ENCODE peak calls at places on chromosome 19, in four cellular contexts. One of them, this sample, is unnamed.

GRCh38 chr19:17889609-17890214 is 18.0 kb downstream of the SLC5A5 start:
- DNase-seq in RWPE1: peak; percentile 67
- DNase-seq in BJ: no peak
- DNase-seq in NCI-H345: no peak
- DNase-seq in this sample: no peak

GRCh38 chr19:3855321-3855720 is 13.5 kb downstream of the ZFR2 start:
- DNase-seq in RWPE1: peak; percentile 35
- DNase-seq in BJ: no peak
- DNase-seq in NCI-H345: no peak
- DNase-seq in this sample: no peak

GRCh38 chr19:19944583-19944880 is 43.8 kb downstream of the ZNF93 start:
- DNase-seq in RWPE1: no peak
- DNase-seq in BJ: no peak
- DNase-seq in NCI-H345: no peak
- DNase-seq in this sample: no peak

GRCh38 chr19:11098327-11098726 is 9.1 kb downstream of the LDLR start:
- DNase-seq in RWPE1: no peak
- DNase-seq in BJ: no peak
- DNase-seq in NCI-H345: no peak
- DNase-seq in this sample: no peak

GRCh38 chr19:3162418-3163229 is 15.9 kb upstream of the S1PR4 start:
- DNase-seq in RWPE1: peak; percentile 79
- DNase-seq in BJ: no peak
- DNase-seq in NCI-H345: no peak
- DNase-seq in this sample: peak; percentile 40

GRCh38 chr19:49528211-49528771 is 488 bp downstream of the RCN3 start:
- DNase-seq in RWPE1: no peak
- DNase-seq in BJ: no peak
- DNase-seq in NCI-H345: no peak
- DNase-seq in this sample: no peak

GRCh38 chr19:9721861-9722260 is 46.7 kb downstream of the ZNF846 start:
- DNase-seq in RWPE1: peak; percentile 44
- DNase-seq in BJ: no peak
- DNase-seq in NCI-H345: no peak
- DNase-seq in this sample: no peak

GRCh38 chr19:30739394-30739793 is 367.2 kb downstream of the ZNF536 start:
- DNase-seq in RWPE1: no peak
- DNase-seq in BJ: no peak
- DNase-seq in NCI-H345: no peak
- DNase-seq in this sample: no peak

GRCh38 chr19:44142014-44142523 is 715 bp downstream of the ZNF234 start:
- DNase-seq in RWPE1: no peak
- DNase-seq in BJ: no peak
- DNase-seq in NCI-H345: no peak
- DNase-seq in this sample: peak; percentile 35

GRCh38 chr19:47232422-47233211 is 1.6 kb upstream of the BBC3 start:
- DNase-seq in RWPE1: peak; percentile 56
- DNase-seq in BJ: peak; percentile 41
- DNase-seq in NCI-H345: no peak
- DNase-seq in this sample: no peak

GRCh38 chr19:1069009-1069779 is 2.2 kb downstream of the ARHGAP45 start:
- DNase-seq in RWPE1: no peak
- DNase-seq in BJ: no peak
- DNase-seq in NCI-H345: no peak
- DNase-seq in this sample: peak; percentile 90

GRCh38 chr19:50432221-50432626 is 468 bp upstream of the MYBPC2 start:
- DNase-seq in RWPE1: no peak
- DNase-seq in BJ: no peak
- DNase-seq in NCI-H345: no peak
- DNase-seq in this sample: no peak

GRCh38 chr19:56613639-56614038 is 18.5 kb downstream of the ZNF71 start:
- DNase-seq in RWPE1: no peak
- DNase-seq in BJ: no peak
- DNase-seq in NCI-H345: no peak
- DNase-seq in this sample: no peak

GRCh38 chr19:4776436-4777205 is 14.9 kb upstream of the FEM1A start:
- DNase-seq in RWPE1: no peak
- DNase-seq in BJ: no peak
- DNase-seq in NCI-H345: no peak
- DNase-seq in this sample: no peak

GRCh38 chr19:49422407-49423277 is 599 bp downstream of the PTH2 start:
- DNase-seq in RWPE1: no peak
- DNase-seq in BJ: no peak
- DNase-seq in NCI-H345: peak; percentile 59
- DNase-seq in this sample: peak; percentile 51

GRCh38 chr19:794989-795658 is 2.1 kb upstream of the PTBP1 start:
- DNase-seq in RWPE1: no peak
- DNase-seq in BJ: no peak
- DNase-seq in NCI-H345: no peak
- DNase-seq in this sample: no peak

GRCh38 chr19:1945899-1946298 is 4.9 kb downstream of the CSNK1G2 start:
- DNase-seq in RWPE1: peak; percentile 34
- DNase-seq in BJ: no peak
- DNase-seq in NCI-H345: peak; percentile 32
- DNase-seq in this sample: peak; percentile 26

GRCh38 chr19:52724701-52725514 is 9.9 kb downstream of the ZNF611 start:
- DNase-seq in RWPE1: no peak
- DNase-seq in BJ: no peak
- DNase-seq in NCI-H345: no peak
- DNase-seq in this sample: no peak

GRCh38 chr19:6790194-6791128 is 18.0 kb downstream of the VAV1 start:
- DNase-seq in RWPE1: no peak
- DNase-seq in BJ: no peak
- DNase-seq in NCI-H345: no peak
- DNase-seq in this sample: no peak

GRCh38 chr19:29245221-29245620 is 32.3 kb upstream of the UQCRFS1 start:
- DNase-seq in RWPE1: no peak
- DNase-seq in BJ: no peak
- DNase-seq in NCI-H345: peak; percentile 34
- DNase-seq in this sample: no peak